ENCODE peak calls at places on chromosomes 4 and X, in eight cellular contexts. One of them, this sample, is unnamed.

GRCh38 chr4:168654206-168655174 is 157.6 kb downstream of the PALLD start:
- DNase-seq in substantia nigra: no peak
- DNase-seq in lung: no peak
- DNase-seq in SW480: no peak
- DNase-seq in stimulated activated CD4-positive, alpha-beta T cell treated with anti-CD3 and anti-CD28 coated beads, Interleukin-4, amount 100 ng/mL, for 48 hours: no peak
- DNase-seq in right cardiac atrium: no peak
- DNase-seq in Calu3: peak; percentile 51
- DNase-seq in ELR: peak; percentile 21
- DNase-seq in this sample: no peak

GRCh38 chrX:104318330-104319009 is 63.7 kb upstream of the ESX1 start:
- DNase-seq in substantia nigra: no peak
- DNase-seq in lung: no peak
- DNase-seq in SW480: peak; percentile 84
- DNase-seq in stimulated activated CD4-positive, alpha-beta T cell treated with anti-CD3 and anti-CD28 coated beads, Interleukin-4, amount 100 ng/mL, for 48 hours: no peak
- DNase-seq in right cardiac atrium: no peak
- DNase-seq in Calu3: peak; percentile 63
- DNase-seq in ELR: peak; percentile 83
- DNase-seq in this sample: peak; percentile 78

GRCh38 chr4:61938250-61938846 is 738.2 kb downstream of the ADGRL3 start:
- DNase-seq in substantia nigra: no peak
- DNase-seq in lung: no peak
- DNase-seq in SW480: no peak
- DNase-seq in stimulated activated CD4-positive, alpha-beta T cell treated with anti-CD3 and anti-CD28 coated beads, Interleukin-4, amount 100 ng/mL, for 48 hours: no peak
- DNase-seq in right cardiac atrium: no peak
- DNase-seq in Calu3: no peak
- DNase-seq in ELR: no peak
- DNase-seq in this sample: no peak

GRCh38 chr4:85776091-85776490 is 301.1 kb downstream of the ARHGAP24 start:
- DNase-seq in substantia nigra: no peak
- DNase-seq in lung: no peak
- DNase-seq in SW480: no peak
- DNase-seq in stimulated activated CD4-positive, alpha-beta T cell treated with anti-CD3 and anti-CD28 coated beads, Interleukin-4, amount 100 ng/mL, for 48 hours: no peak
- DNase-seq in right cardiac atrium: no peak
- DNase-seq in Calu3: no peak
- DNase-seq in ELR: no peak
- DNase-seq in this sample: no peak

GRCh38 chrX:8845060-8845459 is 43.9 kb upstream of the FAM9A start:
- DNase-seq in substantia nigra: no peak
- DNase-seq in lung: no peak
- DNase-seq in SW480: peak; percentile 1
- DNase-seq in stimulated activated CD4-positive, alpha-beta T cell treated with anti-CD3 and anti-CD28 coated beads, Interleukin-4, amount 100 ng/mL, for 48 hours: no peak
- DNase-seq in right cardiac atrium: no peak
- DNase-seq in Calu3: peak; percentile 72
- DNase-seq in ELR: peak; percentile 80
- DNase-seq in this sample: peak; percentile 65

GRCh38 chr4:130257271-130257670 is 1161.3 kb downstream of the C4orf33 start:
- DNase-seq in substantia nigra: no peak
- DNase-seq in lung: no peak
- DNase-seq in SW480: no peak
- DNase-seq in stimulated activated CD4-positive, alpha-beta T cell treated with anti-CD3 and anti-CD28 coated beads, Interleukin-4, amount 100 ng/mL, for 48 hours: no peak
- DNase-seq in right cardiac atrium: no peak
- DNase-seq in Calu3: no peak
- DNase-seq in ELR: peak; percentile 95
- DNase-seq in this sample: peak; percentile 5

GRCh38 chr4:3791910-3792542 is 25.8 kb downstream of the ADRA2C start:
- DNase-seq in substantia nigra: no peak
- DNase-seq in lung: peak; percentile 43
- DNase-seq in SW480: no peak
- DNase-seq in stimulated activated CD4-positive, alpha-beta T cell treated with anti-CD3 and anti-CD28 coated beads, Interleukin-4, amount 100 ng/mL, for 48 hours: peak; percentile 45
- DNase-seq in right cardiac atrium: peak; percentile 70
- DNase-seq in Calu3: peak; percentile 65
- DNase-seq in ELR: peak; percentile 21
- DNase-seq in this sample: peak; percentile 42

GRCh38 chr4:87840149-87840548 is 7.4 kb downstream of the MEPE start:
- DNase-seq in substantia nigra: no peak
- DNase-seq in lung: no peak
- DNase-seq in SW480: no peak
- DNase-seq in stimulated activated CD4-positive, alpha-beta T cell treated with anti-CD3 and anti-CD28 coated beads, Interleukin-4, amount 100 ng/mL, for 48 hours: no peak
- DNase-seq in right cardiac atrium: no peak
- DNase-seq in Calu3: no peak
- DNase-seq in ELR: no peak
- DNase-seq in this sample: no peak

This sample was measured in Daoy.